ENCODE peak calls at places on chromosomes 4 and X, in six cellular contexts. One of them, this sample, is unnamed.
A peak's percentile ranks its signal among the peaks of the same experiment; 100 is the strongest.

GRCh38 chr4:143411527-143412480 is 75.1 kb downstream of the GAB1 start:
- DNase-seq in COLO829: peak; percentile 96
- DNase-seq in AG08396: no peak
- DNase-seq in EL: peak; percentile 27
- DNase-seq in NCI-H69: peak; percentile 68
- DNase-seq in tibial artery: no peak
- DNase-seq in this sample: no peak

GRCh38 chr4:45693746-45694145 is 430.1 kb downstream of the GABRG1 start:
- DNase-seq in COLO829: no peak
- DNase-seq in NCI-H69: no peak
- DNase-seq in tibial artery: no peak
- DNase-seq in EL: no peak
- DNase-seq in AG08396: no peak
- DNase-seq in this sample: no peak

GRCh38 chr4:113209652-113210320 is 160.3 kb downstream of the ANK2 start:
- DNase-seq in AG08396: no peak
- DNase-seq in tibial artery: no peak
- DNase-seq in COLO829: no peak
- DNase-seq in EL: peak; percentile 2
- DNase-seq in NCI-H69: no peak
- DNase-seq in this sample: no peak

GRCh38 chr4:71941001-71941400 is 90.8 kb upstream of the NPFFR2 start:
- DNase-seq in NCI-H69: peak; percentile 1
- DNase-seq in tibial artery: no peak
- DNase-seq in COLO829: peak; percentile 13
- DNase-seq in AG08396: peak; percentile 3
- DNase-seq in EL: peak; percentile 25
- DNase-seq in this sample: peak; percentile 58

GRCh38 chr4:141220271-141220654 is 432 bp upstream of the ZNF330 start:
- DNase-seq in COLO829: peak; percentile 17
- DNase-seq in EL: peak; percentile 4
- DNase-seq in NCI-H69: no peak
- DNase-seq in tibial artery: no peak
- DNase-seq in AG08396: no peak
- DNase-seq in this sample: no peak

GRCh38 chr4:120893314-120893713 is 29.2 kb downstream of the PRDM5 start:
- DNase-seq in tibial artery: no peak
- DNase-seq in AG08396: no peak
- DNase-seq in EL: no peak
- DNase-seq in COLO829: no peak
- DNase-seq in NCI-H69: no peak
- DNase-seq in this sample: no peak

GRCh38 chrX:46643636-46644035 is 70.1 kb downstream of the CHST7 start:
- DNase-seq in AG08396: no peak
- DNase-seq in NCI-H69: no peak
- DNase-seq in COLO829: no peak
- DNase-seq in tibial artery: no peak
- DNase-seq in EL: no peak
- DNase-seq in this sample: no peak

GRCh38 chrX:38880460-38880859 is 79.2 kb downstream of the MID1IP1 start:
- DNase-seq in AG08396: peak; percentile 7
- DNase-seq in COLO829: no peak
- DNase-seq in EL: peak; percentile 27
- DNase-seq in tibial artery: no peak
- DNase-seq in NCI-H69: no peak
- DNase-seq in this sample: no peak

GRCh38 chrX:68186552-68187262 is 246.6 kb downstream of the OPHN1 start:
- DNase-seq in COLO829: no peak
- DNase-seq in NCI-H69: no peak
- DNase-seq in tibial artery: no peak
- DNase-seq in EL: peak; percentile 61
- DNase-seq in AG08396: no peak
- DNase-seq in this sample: no peak

GRCh38 chr4:73770917-73771316 is 30.5 kb downstream of the CXCL8 start:
- DNase-seq in EL: no peak
- DNase-seq in COLO829: no peak
- DNase-seq in AG08396: no peak
- DNase-seq in NCI-H69: peak; percentile 79
- DNase-seq in tibial artery: no peak
- DNase-seq in this sample: no peak

GRCh38 chrX:6226053-6226645 is 2.5 kb downstream of the NLGN4X start:
- DNase-seq in tibial artery: no peak
- DNase-seq in AG08396: no peak
- DNase-seq in EL: no peak
- DNase-seq in NCI-H69: peak; percentile 71
- DNase-seq in COLO829: no peak
- DNase-seq in this sample: peak; percentile 31

GRCh38 chr4:187780070-187780469 is 215.5 kb upstream of the ZFP42 start:
- DNase-seq in EL: no peak
- DNase-seq in tibial artery: no peak
- DNase-seq in NCI-H69: peak; percentile 3
- DNase-seq in AG08396: no peak
- DNase-seq in COLO829: no peak
- DNase-seq in this sample: no peak

GRCh38 chr4:14749910-14750309 is 252.4 kb upstream of the CPEB2 start:
- DNase-seq in COLO829: peak; percentile 3
- DNase-seq in AG08396: peak; percentile 9
- DNase-seq in tibial artery: peak; percentile 30
- DNase-seq in NCI-H69: peak; percentile 72
- DNase-seq in EL: peak; percentile 23
- DNase-seq in this sample: peak; percentile 82

GRCh38 chr4:13539721-13540445 is 4.4 kb downstream of the NKX3-2 start:
- DNase-seq in NCI-H69: no peak
- DNase-seq in tibial artery: no peak
- DNase-seq in COLO829: no peak
- DNase-seq in AG08396: no peak
- DNase-seq in EL: no peak
- DNase-seq in this sample: no peak

GRCh38 chrX:100673397-100673953 is 29.5 kb downstream of the SRPX2 start:
- DNase-seq in COLO829: no peak
- DNase-seq in tibial artery: no peak
- DNase-seq in AG08396: peak; percentile 29
- DNase-seq in EL: peak; percentile 74
- DNase-seq in NCI-H69: no peak
- DNase-seq in this sample: no peak

GRCh38 chrX:6904178-6904577 is 243.3 kb upstream of the STS start:
- DNase-seq in COLO829: no peak
- DNase-seq in AG08396: no peak
- DNase-seq in EL: no peak
- DNase-seq in NCI-H69: peak; percentile 1
- DNase-seq in tibial artery: no peak
- DNase-seq in this sample: no peak

GRCh38 chr4:81260443-81261102 is 45.6 kb upstream of the PRKG2 start:
- DNase-seq in COLO829: no peak
- DNase-seq in AG08396: no peak
- DNase-seq in NCI-H69: peak; percentile 21
- DNase-seq in EL: peak; percentile 1
- DNase-seq in tibial artery: no peak
- DNase-seq in this sample: peak; percentile 26